ENCODE peak calls at places on chromosome 1, in seven cellular contexts. One of them, this sample, is unnamed. For H3K9me3, the result is how much of the 10 kb centered on the place peaks cover.

GRCh38 chr1:152745289-152745704 is 12.5 kb upstream of the KPRP start:
- DNase-seq in uterus: no peak
- DNase-seq in effector memory CD4-positive, alpha-beta T cell: no peak
- DNase-seq in CD8-positive, alpha-beta memory T cell: no peak
- DNase-seq in hepatocyte: no peak
- DNase-seq in right lobe of liver: no peak
- DNase-seq in CD8-positive, alpha-beta T cell: no peak
- DNase-seq in this sample: no peak

GRCh38 chr1:152050886-152051764 is 14.3 kb upstream of the S100A11 start:
- DNase-seq in right lobe of liver: no peak
- DNase-seq in uterus: no peak
- DNase-seq in effector memory CD4-positive, alpha-beta T cell: no peak
- DNase-seq in CD8-positive, alpha-beta memory T cell: no peak
- DNase-seq in CD8-positive, alpha-beta T cell: no peak
- DNase-seq in hepatocyte: no peak
- DNase-seq in this sample: no peak

GRCh38 chr1:203325004-203325417 is 19.7 kb downstream of the BTG2 start:
- DNase-seq in effector memory CD4-positive, alpha-beta T cell: peak
- DNase-seq in hepatocyte: no peak
- DNase-seq in right lobe of liver: no peak
- DNase-seq in CD8-positive, alpha-beta T cell: peak
- DNase-seq in CD8-positive, alpha-beta memory T cell: peak
- DNase-seq in uterus: no peak
- DNase-seq in this sample: peak

GRCh38 chr1:202802998-202803932 is 5.0 kb downstream of the KDM5B start:
- DNase-seq in right lobe of liver: no peak
- DNase-seq in CD8-positive, alpha-beta T cell: no peak
- DNase-seq in CD8-positive, alpha-beta memory T cell: no peak
- DNase-seq in effector memory CD4-positive, alpha-beta T cell: no peak
- DNase-seq in hepatocyte: no peak
- DNase-seq in uterus: no peak
- DNase-seq in this sample: no peak

GRCh38 chr1:38050397-38051141 is 4.0 kb upstream of the POU3F1 start:
- DNase-seq in CD8-positive, alpha-beta memory T cell: no peak
- DNase-seq in hepatocyte: no peak
- DNase-seq in CD8-positive, alpha-beta T cell: no peak
- DNase-seq in effector memory CD4-positive, alpha-beta T cell: no peak
- DNase-seq in right lobe of liver: no peak
- DNase-seq in uterus: no peak
- DNase-seq in this sample: peak

GRCh38 chr1:168386949-168387586 is 106.4 kb downstream of the TBX19 start:
- DNase-seq in right lobe of liver: peak
- DNase-seq in uterus: peak
- DNase-seq in CD8-positive, alpha-beta T cell: peak
- DNase-seq in hepatocyte: peak
- DNase-seq in effector memory CD4-positive, alpha-beta T cell: peak
- DNase-seq in CD8-positive, alpha-beta memory T cell: peak
- DNase-seq in this sample: no peak

GRCh38 chr1:46062651-46063319 is 69.6 kb downstream of the PIK3R3 start:
- DNase-seq in hepatocyte: peak
- DNase-seq in effector memory CD4-positive, alpha-beta T cell: no peak
- DNase-seq in right lobe of liver: peak
- DNase-seq in uterus: no peak
- DNase-seq in CD8-positive, alpha-beta memory T cell: peak
- DNase-seq in CD8-positive, alpha-beta T cell: no peak
- DNase-seq in this sample: no peak

GRCh38 chr1:236495359-236496120 is 28.2 kb upstream of the LGALS8 start:
- DNase-seq in right lobe of liver: no peak
- DNase-seq in hepatocyte: peak
- DNase-seq in CD8-positive, alpha-beta T cell: no peak
- DNase-seq in effector memory CD4-positive, alpha-beta T cell: no peak
- DNase-seq in CD8-positive, alpha-beta memory T cell: no peak
- DNase-seq in uterus: no peak
- DNase-seq in this sample: peak

GRCh38 chr1:9016455-9016854 is 9.8 kb downstream of the SLC2A7 start:
- DNase-seq in hepatocyte: no peak
- DNase-seq in effector memory CD4-positive, alpha-beta T cell: no peak
- DNase-seq in right lobe of liver: no peak
- DNase-seq in uterus: no peak
- DNase-seq in CD8-positive, alpha-beta T cell: no peak
- DNase-seq in CD8-positive, alpha-beta memory T cell: no peak
- DNase-seq in this sample: no peak

GRCh38 chr1:52553372-52554266 is 727 bp upstream of the TUT4 start:
- DNase-seq in CD8-positive, alpha-beta memory T cell: peak
- DNase-seq in hepatocyte: peak
- DNase-seq in right lobe of liver: peak
- DNase-seq in effector memory CD4-positive, alpha-beta T cell: peak
- DNase-seq in uterus: peak
- DNase-seq in CD8-positive, alpha-beta T cell: peak
- DNase-seq in this sample: peak

GRCh38 chr1:26351591-26352337 is 2.2 kb downstream of the CRYBG2 start:
- DNase-seq in effector memory CD4-positive, alpha-beta T cell: no peak
- DNase-seq in hepatocyte: peak
- DNase-seq in right lobe of liver: no peak
- DNase-seq in CD8-positive, alpha-beta T cell: no peak
- DNase-seq in CD8-positive, alpha-beta memory T cell: no peak
- DNase-seq in uterus: no peak
- DNase-seq in this sample: no peak

GRCh38 chr1:18994381-18994780 is 37.9 kb upstream of the IFFO2 start:
- DNase-seq in effector memory CD4-positive, alpha-beta T cell: no peak
- DNase-seq in right lobe of liver: no peak
- DNase-seq in uterus: no peak
- DNase-seq in CD8-positive, alpha-beta memory T cell: no peak
- DNase-seq in CD8-positive, alpha-beta T cell: no peak
- DNase-seq in hepatocyte: no peak
- DNase-seq in this sample: no peak

GRCh38 chr1:64195089-64195410 is 8.4 kb upstream of the UBE2U start:
- DNase-seq in right lobe of liver: no peak
- DNase-seq in hepatocyte: no peak
- DNase-seq in effector memory CD4-positive, alpha-beta T cell: no peak
- DNase-seq in CD8-positive, alpha-beta memory T cell: no peak
- DNase-seq in uterus: no peak
- DNase-seq in CD8-positive, alpha-beta T cell: no peak
- DNase-seq in this sample: no peak

GRCh38 chr1:117466761-117467160 is 99.5 kb downstream of the MAN1A2 start:
- DNase-seq in effector memory CD4-positive, alpha-beta T cell: no peak
- DNase-seq in hepatocyte: no peak
- DNase-seq in CD8-positive, alpha-beta memory T cell: no peak
- DNase-seq in uterus: no peak
- DNase-seq in right lobe of liver: no peak
- DNase-seq in CD8-positive, alpha-beta T cell: no peak
- DNase-seq in this sample: no peak

GRCh38 chr1:85502625-85503083 is 37.7 kb upstream of the DDAH1 start:
- DNase-seq in CD8-positive, alpha-beta memory T cell: no peak
- DNase-seq in uterus: peak
- DNase-seq in effector memory CD4-positive, alpha-beta T cell: no peak
- DNase-seq in hepatocyte: peak
- DNase-seq in right lobe of liver: peak
- DNase-seq in CD8-positive, alpha-beta T cell: no peak
- DNase-seq in this sample: peak

DNA sequence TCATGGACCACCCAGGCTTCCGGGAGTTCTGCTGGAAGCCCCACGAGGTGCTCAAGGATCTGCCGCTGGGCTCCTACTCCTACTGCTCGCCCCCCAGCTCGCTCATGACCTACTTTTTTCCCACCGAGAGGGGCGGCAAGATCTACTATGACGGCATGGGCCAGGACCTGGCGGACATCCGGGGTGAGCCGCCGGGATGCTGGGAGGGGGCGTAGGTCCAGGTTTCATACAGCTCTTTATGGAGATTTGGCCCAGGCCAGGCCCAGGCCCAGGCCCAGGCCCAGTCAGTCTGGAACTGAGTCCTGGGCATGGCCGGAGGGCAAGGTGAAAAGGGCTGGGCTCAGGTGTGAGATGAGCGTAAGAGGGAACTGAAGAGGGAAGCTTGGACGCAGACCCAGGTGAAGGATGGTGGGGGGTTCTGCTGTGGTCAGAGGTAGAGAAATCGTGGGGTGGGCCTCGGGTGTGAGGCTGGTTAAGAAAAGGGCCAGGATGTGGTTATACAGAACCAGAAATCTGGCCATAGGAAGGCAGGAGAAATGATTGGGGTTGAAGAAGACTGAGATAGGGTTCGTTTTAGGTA is 23.0 kb downstream of the DISP3 start:
- DNase-seq in right lobe of liver: peak
- DNase-seq in CD8-positive, alpha-beta T cell: no peak
- DNase-seq in effector memory CD4-positive, alpha-beta T cell: no peak
- DNase-seq in hepatocyte: no peak
- DNase-seq in CD8-positive, alpha-beta memory T cell: no peak
- DNase-seq in uterus: no peak
- DNase-seq in this sample: no peak
- H3K9me3 ChIP-seq in right lobe of liver: under half
- H3K9me3 ChIP-seq in CD8-positive, alpha-beta T cell: under half
- H3K9me3 ChIP-seq in effector memory CD4-positive, alpha-beta T cell: under half
- H3K9me3 ChIP-seq in hepatocyte: under half
- H3K9me3 ChIP-seq in CD8-positive, alpha-beta memory T cell: under half
- H3K9me3 ChIP-seq in uterus: under half
- H3K9me3 ChIP-seq in this sample: under half

GRCh38 chr1:41678141-41678878 is 193.8 kb upstream of the EDN2 start:
- DNase-seq in CD8-positive, alpha-beta T cell: no peak
- DNase-seq in uterus: peak
- DNase-seq in CD8-positive, alpha-beta memory T cell: no peak
- DNase-seq in right lobe of liver: no peak
- DNase-seq in effector memory CD4-positive, alpha-beta T cell: no peak
- DNase-seq in hepatocyte: no peak
- DNase-seq in this sample: peak
- H3K4me3 ChIP-seq in CD8-positive, alpha-beta T cell: no peak
- H3K4me3 ChIP-seq in uterus: no peak
- H3K4me3 ChIP-seq in CD8-positive, alpha-beta memory T cell: no peak
- H3K4me3 ChIP-seq in right lobe of liver: no peak
- H3K4me3 ChIP-seq in effector memory CD4-positive, alpha-beta T cell: no peak
- H3K4me3 ChIP-seq in hepatocyte: no peak
- H3K4me3 ChIP-seq in this sample: no peak

GRCh38 chr1:239186487-239186886 is 199.9 kb upstream of the CHRM3 start:
- DNase-seq in effector memory CD4-positive, alpha-beta T cell: no peak
- DNase-seq in uterus: no peak
- DNase-seq in CD8-positive, alpha-beta memory T cell: no peak
- DNase-seq in CD8-positive, alpha-beta T cell: no peak
- DNase-seq in right lobe of liver: no peak
- DNase-seq in hepatocyte: no peak
- DNase-seq in this sample: no peak

GRCh38 chr1:239185245-239185619 is 201.1 kb upstream of the CHRM3 start:
- DNase-seq in right lobe of liver: no peak
- DNase-seq in CD8-positive, alpha-beta T cell: no peak
- DNase-seq in effector memory CD4-positive, alpha-beta T cell: no peak
- DNase-seq in uterus: no peak
- DNase-seq in CD8-positive, alpha-beta memory T cell: no peak
- DNase-seq in hepatocyte: no peak
- DNase-seq in this sample: no peak

GRCh38 chr1:239184581-239185244 is 201.7 kb upstream of the CHRM3 start:
- DNase-seq in effector memory CD4-positive, alpha-beta T cell: no peak
- DNase-seq in uterus: no peak
- DNase-seq in CD8-positive, alpha-beta memory T cell: no peak
- DNase-seq in hepatocyte: no peak
- DNase-seq in right lobe of liver: no peak
- DNase-seq in CD8-positive, alpha-beta T cell: no peak
- DNase-seq in this sample: no peak

DNA sequence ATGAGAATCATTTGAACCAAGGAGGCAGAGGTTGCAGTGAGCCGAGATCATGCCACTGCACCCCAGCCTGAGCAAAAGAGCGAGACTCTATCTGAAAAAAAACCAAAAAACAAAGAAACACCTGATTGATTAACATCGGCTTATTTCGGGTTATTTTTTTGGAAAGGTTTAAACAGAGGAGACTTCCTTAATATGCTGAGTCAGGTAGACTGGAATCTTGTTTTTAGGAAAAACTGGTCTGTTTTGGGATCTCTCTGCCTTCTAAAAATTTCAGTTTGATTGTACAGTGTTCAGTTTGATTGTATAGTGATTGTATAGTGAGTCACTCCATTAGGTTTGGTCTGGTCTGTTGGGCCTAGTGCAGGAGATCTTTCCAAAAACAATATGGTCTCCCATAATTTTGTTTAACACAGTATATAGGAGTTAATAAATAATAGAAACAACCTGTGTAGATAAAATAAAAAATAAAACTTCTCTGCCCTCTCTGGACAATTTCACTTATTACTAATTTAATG is 196.3 kb upstream of the CHRM3 start:
- DNase-seq in CD8-positive, alpha-beta memory T cell: no peak
- DNase-seq in effector memory CD4-positive, alpha-beta T cell: no peak
- DNase-seq in CD8-positive, alpha-beta T cell: no peak
- DNase-seq in uterus: no peak
- DNase-seq in right lobe of liver: no peak
- DNase-seq in hepatocyte: no peak
- DNase-seq in this sample: no peak
- H3K9me3 ChIP-seq in CD8-positive, alpha-beta memory T cell: under half
- H3K9me3 ChIP-seq in effector memory CD4-positive, alpha-beta T cell: under half
- H3K9me3 ChIP-seq in CD8-positive, alpha-beta T cell: under half
- H3K9me3 ChIP-seq in uterus: under half
- H3K9me3 ChIP-seq in right lobe of liver: under half
- H3K9me3 ChIP-seq in hepatocyte: under half
- H3K9me3 ChIP-seq in this sample: under half

DNA sequence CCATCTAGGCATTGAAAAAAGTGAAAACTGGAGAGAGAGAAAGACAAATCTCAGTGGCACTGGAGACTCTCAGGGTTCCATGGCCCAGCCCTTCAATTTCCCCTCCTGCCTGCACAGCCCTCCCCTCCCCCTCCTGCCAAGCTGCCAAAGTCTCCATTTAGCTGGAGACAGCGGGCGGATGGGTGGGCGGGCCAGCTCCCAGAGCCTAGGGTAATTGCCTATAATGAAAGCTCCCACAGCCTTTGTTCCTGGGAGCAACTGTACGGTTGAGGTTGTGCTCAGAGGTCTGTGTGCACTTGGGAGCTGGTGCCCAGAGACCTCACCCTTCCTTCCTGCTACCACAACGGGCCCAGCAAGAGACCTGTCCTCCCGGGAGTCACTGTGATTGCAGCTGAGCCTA is 89.6 kb downstream of the NAV1 start:
- DNase-seq in right lobe of liver: no peak
- DNase-seq in effector memory CD4-positive, alpha-beta T cell: no peak
- DNase-seq in CD8-positive, alpha-beta T cell: no peak
- DNase-seq in uterus: no peak
- DNase-seq in CD8-positive, alpha-beta memory T cell: no peak
- DNase-seq in hepatocyte: no peak
- DNase-seq in this sample: no peak
- H3K4me3 ChIP-seq in right lobe of liver: no peak
- H3K4me3 ChIP-seq in effector memory CD4-positive, alpha-beta T cell: no peak
- H3K4me3 ChIP-seq in CD8-positive, alpha-beta T cell: no peak
- H3K4me3 ChIP-seq in uterus: no peak
- H3K4me3 ChIP-seq in CD8-positive, alpha-beta memory T cell: no peak
- H3K4me3 ChIP-seq in hepatocyte: no peak
- H3K4me3 ChIP-seq in this sample: no peak

DNA sequence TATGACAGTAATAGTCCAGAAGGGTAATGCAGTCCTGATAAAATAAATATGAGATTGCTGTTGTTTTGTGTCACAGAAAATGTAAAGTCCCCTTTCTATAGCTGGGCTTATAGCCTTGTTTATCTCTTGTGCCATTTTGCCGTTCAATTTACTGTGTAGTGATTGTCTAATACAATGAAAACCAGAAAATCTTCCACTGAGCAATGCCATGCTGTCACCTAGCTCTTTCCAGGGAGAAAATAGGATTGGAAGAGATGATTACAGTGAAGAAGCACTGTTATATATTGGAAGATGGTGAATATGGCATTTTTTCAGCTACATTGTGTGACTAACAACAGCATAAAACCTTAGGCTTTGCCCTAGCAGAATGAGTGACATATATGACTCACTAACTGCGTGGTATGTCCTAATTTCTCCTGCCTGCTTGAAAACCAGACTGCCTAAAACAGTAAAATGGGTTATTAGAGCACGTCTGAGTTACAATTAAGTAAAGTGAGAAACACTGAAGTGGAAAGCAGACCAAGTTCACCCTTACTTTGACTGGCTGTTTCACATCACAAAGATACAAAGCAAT is 332.4 kb upstream of the ZP4 start:
- DNase-seq in hepatocyte: no peak
- DNase-seq in effector memory CD4-positive, alpha-beta T cell: no peak
- DNase-seq in CD8-positive, alpha-beta T cell: no peak
- DNase-seq in right lobe of liver: no peak
- DNase-seq in uterus: no peak
- DNase-seq in CD8-positive, alpha-beta memory T cell: no peak
- DNase-seq in this sample: no peak
- H3K9me3 ChIP-seq in hepatocyte: under half
- H3K9me3 ChIP-seq in effector memory CD4-positive, alpha-beta T cell: under half
- H3K9me3 ChIP-seq in CD8-positive, alpha-beta T cell: under half
- H3K9me3 ChIP-seq in right lobe of liver: under half
- H3K9me3 ChIP-seq in uterus: under half
- H3K9me3 ChIP-seq in CD8-positive, alpha-beta memory T cell: under half
- H3K9me3 ChIP-seq in this sample: under half